ENCODE peak calls at places on chromosomes 7 and 10, in six cellular contexts. P is fibroblast of lung, Z is IMR-90, X is psoas muscle, S is tibial nerve, B is mammary epithelial cell. F is an unnamed sample.

GRCh38 chr7:44460325-44460724 is 30.1 kb downstream of the NUDCD3 start:
- DNase-seq in S (no peak), Z (no peak), P (no peak), X (no peak), B (peak; percentile 30), F (no peak)

GRCh38 chr10:77643795-77644468 is 6.3 kb upstream of the KCNMA1 start:
- DNase-seq in Z (peak; percentile 73), S (no peak), X (no peak), P (peak; percentile 79), B (peak; percentile 60), F (no peak)

GRCh38 chr10:51369903-51370302 is 295.6 kb downstream of the PRKG1 start:
- DNase-seq in S (no peak), X (no peak), Z (peak; percentile 79), B (no peak), P (peak; percentile 67), F (no peak)

GRCh38 chr10:122178655-122179054 is 92.4 kb upstream of the BTBD16 start:
- DNase-seq in Z (no peak), S (no peak), P (no peak), B (no peak), X (no peak), F (no peak)

GRCh38 chr10:1120761-1121160 is 64.6 kb downstream of the WDR37 start:
- DNase-seq in P (no peak), X (no peak), Z (no peak), B (no peak), S (no peak), F (no peak)

GRCh38 chr10:106559442-106559841 is 605.1 kb downstream of the SORCS1 start:
- DNase-seq in Z (peak; percentile 81), P (peak; percentile 21), B (peak; percentile 78), X (no peak), S (no peak), F (no peak)

GRCh38 chr7:44847509-44847919 is 373 bp downstream of the H2AZ2 start:
- DNase-seq in B (peak; percentile 83), S (peak; percentile 75), Z (peak; percentile 82), X (peak; percentile 94), P (peak; percentile 83), F (peak; percentile 96)

GRCh38 chr10:102449321-102450123 is 1.8 kb downstream of the C10orf95 start:
- DNase-seq in P (peak; percentile 52), B (peak; percentile 77), Z (no peak), X (peak; percentile 73), S (peak; percentile 30), F (peak; percentile 92)

GRCh38 chr7:151840088-151840910 is 36.6 kb downstream of the PRKAG2 start:
- DNase-seq in S (no peak), P (no peak), Z (no peak), B (no peak), X (peak; percentile 43), F (peak; percentile 66)

GRCh38 chr10:34102917-34103506 is 712.1 kb downstream of the PARD3 start:
- DNase-seq in B (no peak), X (no peak), S (no peak), P (peak; percentile 95), Z (peak; percentile 87), F (no peak)

GRCh38 chr10:100327007-100327700 is 2.9 kb downstream of the PKD2L1 start:
- DNase-seq in B (no peak), S (no peak), X (no peak), P (no peak), Z (peak; percentile 10), F (no peak)

GRCh38 chr7:34889951-34890350 is 147.3 kb downstream of the DPY19L1 start:
- DNase-seq in Z (no peak), X (no peak), S (no peak), P (no peak), B (no peak), F (no peak)

GRCh38 chr7:3301831-3302618 is 973 bp downstream of the SDK1 start:
- DNase-seq in P (peak; percentile 72), S (no peak), X (no peak), B (no peak), Z (peak; percentile 29), F (no peak)

GRCh38 chr7:125061-125471 is 67.3 kb upstream of the FAM20C start:
- DNase-seq in Z (no peak), B (no peak), P (no peak), S (no peak), X (no peak), F (no peak)

GRCh38 chr7:148699024-148699771 is 495 bp downstream of the CUL1 start:
- DNase-seq in S (peak; percentile 36), X (peak; percentile 83), P (peak; percentile 63), Z (peak; percentile 45), B (peak; percentile 64), F (peak; percentile 89)

GRCh38 chr7:8396294-8396693 is 37.1 kb upstream of the NXPH1 start:
- DNase-seq in S (no peak), X (no peak), Z (no peak), B (peak; percentile 1), P (no peak), F (no peak)

DNA sequence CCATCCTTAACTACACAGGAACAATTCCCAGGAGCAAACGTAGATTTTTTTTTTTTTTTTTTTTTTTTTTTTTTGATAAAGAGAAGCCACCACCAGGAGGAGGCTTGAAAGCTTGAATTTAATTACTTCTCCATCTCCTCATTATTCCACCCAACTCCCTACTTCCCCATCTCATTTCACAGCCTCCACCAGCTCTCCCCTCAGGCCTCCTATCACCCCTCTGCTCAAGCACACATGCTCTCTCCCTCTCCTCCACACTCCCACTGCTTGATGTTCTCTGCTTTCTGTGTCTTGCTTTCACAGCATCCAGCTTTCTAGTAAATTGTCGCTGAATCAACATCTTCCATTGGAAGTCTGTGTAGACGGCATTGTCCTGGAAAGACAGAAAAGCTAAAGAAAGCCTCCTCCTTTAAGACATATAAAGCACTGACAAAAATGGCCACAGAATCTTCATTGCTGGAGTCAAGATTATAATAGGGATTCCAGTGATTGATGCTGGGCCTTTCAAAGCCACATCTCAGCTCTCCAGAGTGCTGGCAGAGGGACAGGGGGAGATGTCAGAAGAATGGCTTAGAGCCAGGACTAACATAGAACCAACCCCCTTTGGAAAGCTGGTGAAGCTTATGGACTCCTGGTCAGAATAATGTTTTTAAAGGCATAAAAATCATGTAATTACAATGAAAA is 58.3 kb downstream of the DOCK4 start:
- DNase-seq in X (no peak), Z (no peak), P (no peak), B (no peak), S (no peak), F (no peak)
- TF ChIP-seq CTCF in X (no peak), Z (no peak), P (no peak), B (no peak), S (no peak), F (no peak)

GRCh38 chr10:3093996-3094395 is 26.6 kb downstream of the PFKP start:
- DNase-seq in S (no peak), X (no peak), Z (no peak), B (no peak), P (no peak), F (peak; percentile 59)

GRCh38 chr10:3097160-3097559 is 29.8 kb downstream of the PFKP start:
- DNase-seq in X (no peak), S (no peak), Z (no peak), P (no peak), B (no peak), F (peak; percentile 48)

GRCh38 chr10:3095373-3096139 is 28.2 kb downstream of the PFKP start:
- DNase-seq in S (no peak), B (peak; percentile 98), P (peak; percentile 100), Z (peak; percentile 100), X (no peak), F (peak; percentile 12)

GRCh38 chr10:3096149-3096548 is 28.8 kb downstream of the PFKP start:
- DNase-seq in X (no peak), B (no peak), P (no peak), Z (no peak), S (no peak), F (peak; percentile 66)

DNA sequence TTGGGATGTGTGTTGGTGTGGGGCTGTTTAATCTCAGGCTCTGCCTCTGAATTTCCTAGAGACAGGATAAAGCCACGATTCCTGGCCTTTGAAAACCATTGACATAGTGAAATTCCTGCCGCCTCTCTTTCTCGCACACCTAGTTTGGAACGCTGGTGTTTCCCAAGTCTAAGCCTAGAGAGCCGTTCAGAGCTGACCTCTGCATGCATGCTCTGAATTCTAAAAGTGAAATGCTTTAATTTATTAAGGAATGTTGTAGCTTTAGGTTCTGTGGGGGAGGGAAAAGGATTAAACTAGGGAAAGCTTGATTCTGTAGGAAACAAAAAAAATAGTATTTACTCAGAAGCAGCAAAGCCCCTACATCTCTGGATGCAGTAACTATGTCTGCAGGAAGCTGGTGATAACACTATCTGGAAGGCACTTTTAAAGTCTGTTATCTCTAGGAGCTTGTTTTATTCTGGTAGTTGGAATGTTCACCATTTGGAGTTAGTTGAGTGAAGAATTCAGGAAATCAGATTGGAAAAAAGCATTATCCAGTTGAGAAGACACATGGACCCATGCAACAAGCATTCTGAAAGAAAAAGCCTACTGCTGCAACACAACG is 27.3 kb downstream of the PFKP start:
- DNase-seq in P (no peak), Z (peak; percentile 29), S (no peak), B (no peak), X (no peak), F (peak; percentile 4)
- H3K4me3 ChIP-seq in P (peak overlapping the region; percentile 18), Z (no peak overlapping the region), S (no peak overlapping the region), B (peak overlapping the region; percentile 8), X (no peak overlapping the region), F (no peak overlapping the region)

DNA sequence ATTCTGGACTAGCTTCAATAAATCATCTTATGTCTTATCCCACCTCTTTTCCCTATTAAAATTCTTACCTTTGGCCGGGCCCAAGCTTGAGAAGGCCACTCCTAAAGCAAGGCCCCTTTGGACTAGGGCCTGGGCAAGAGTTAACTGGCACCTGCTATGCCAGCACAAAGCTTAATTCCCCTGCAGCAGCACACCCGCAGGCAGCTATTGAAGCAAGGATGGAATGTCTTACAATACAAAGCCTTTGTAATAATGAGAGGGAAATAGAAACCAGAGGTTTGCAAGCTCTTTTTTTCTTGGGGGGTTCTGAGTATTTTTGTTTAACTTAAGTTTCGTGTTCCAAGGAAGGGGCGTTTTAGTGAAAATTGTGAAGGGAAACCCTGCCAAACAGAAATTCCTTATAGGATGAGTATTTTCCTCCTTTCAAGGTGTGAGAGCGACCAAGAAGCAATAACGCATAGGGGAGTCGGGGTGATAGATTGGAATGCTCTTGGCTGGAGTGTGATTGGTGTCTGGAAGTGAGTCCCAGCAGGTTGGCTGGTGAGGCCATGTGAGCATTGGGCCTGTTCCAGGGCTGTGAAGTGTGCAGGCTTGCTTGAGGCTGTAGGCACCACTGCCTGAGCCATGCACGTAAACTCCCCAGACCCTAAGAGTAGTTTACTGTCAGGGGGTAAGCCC is 148.5 kb downstream of the KIAA1217 start:
- DNase-seq in S (no peak), P (no peak), X (no peak), Z (no peak), B (no peak), F (no peak)
- H3K27ac ChIP-seq in S (no peak overlapping the region), P (no peak overlapping the region), X (peak overlapping the region; percentile 13), Z (no peak overlapping the region), B (no peak overlapping the region), F (no peak overlapping the region)

DNA sequence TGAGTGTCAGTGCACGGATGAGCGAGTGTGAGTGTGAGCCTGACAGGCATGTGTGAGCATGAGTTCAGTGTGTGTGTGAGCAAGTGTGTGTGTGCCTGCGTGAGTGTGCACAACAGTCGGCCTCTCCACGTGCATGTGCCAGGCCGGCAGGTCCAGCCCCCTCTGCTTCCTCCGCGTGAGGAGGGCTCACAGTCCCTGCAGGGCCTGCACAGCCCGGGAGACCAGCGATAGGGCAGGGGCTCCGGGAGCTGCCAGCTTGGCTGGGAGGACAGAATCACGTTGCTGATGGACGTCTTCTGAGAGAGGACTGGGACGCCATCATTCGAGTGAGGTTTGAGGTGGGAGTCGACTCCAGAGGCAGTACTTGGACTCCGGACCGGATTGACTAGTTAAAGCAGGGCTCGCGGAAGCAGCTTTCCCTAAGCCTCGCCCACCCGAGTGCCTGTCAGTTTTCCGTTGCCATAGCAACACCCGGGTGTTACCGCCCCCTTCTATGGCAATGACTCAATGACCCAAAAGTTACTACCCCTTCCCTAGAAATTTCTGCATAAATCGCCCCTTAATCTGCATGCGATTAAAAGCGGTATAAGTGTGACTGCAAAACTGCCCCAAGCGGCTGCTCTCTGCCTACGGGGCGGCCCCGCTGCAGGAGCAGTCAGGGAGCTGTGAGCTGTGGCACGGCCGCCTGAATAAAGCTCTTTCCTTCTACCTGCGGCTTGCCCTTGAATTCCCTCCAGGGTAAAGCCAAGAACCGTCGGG is 19.7 kb upstream of the CFAP46 start:
- DNase-seq in X (peak; percentile 61), Z (peak; percentile 67), B (peak; percentile 56), S (no peak), P (peak; percentile 78), F (peak; percentile 91)
- TF ChIP-seq CTCF in X (no peak), Z (no peak), B (no peak), S (no peak), P (no peak), F (peak; percentile 13)

F was measured in kidney.